ENCODE peak calls at places on chromosomes 2 and 18, in ten cellular contexts. C is esophagus squamous epithelium, R is GM12878, W is kidney epithelial cell, L is kidney, N is uterus, D is fibroblast of pulmonary artery, O is stomach, B is cardiac fibroblast, G is SK-N-SH. A is an unnamed sample.

GRCh38 chr2:150887926-150888325 is 373.7 kb downstream of the RBM43 start:
- DNase-seq in W (no peak), B (peak), O (no peak), R (no peak), C (no peak), D (no peak), G (no peak), N (no peak), L (no peak), A (no peak)

GRCh38 chr18:37182340-37183135 is 353.6 kb downstream of the KIAA1328 start:
- DNase-seq in B (no peak), L (no peak), R (no peak), N (no peak), W (no peak), D (no peak), C (no peak), O (no peak), G (no peak), A (no peak)

GRCh38 chr18:26434887-26435286 is 113.5 kb downstream of the KCTD1 start:
- DNase-seq in B (no peak), L (no peak), D (no peak), C (no peak), W (no peak), N (no peak), G (no peak), O (no peak), R (no peak), A (no peak)

GRCh38 chr2:65604246-65604645 is 171.8 kb upstream of the SPRED2 start:
- DNase-seq in O (no peak), C (no peak), D (no peak), B (no peak), R (no peak), N (no peak), W (no peak), L (no peak), G (no peak), A (no peak)

GRCh38 chr18:74546751-74547530 is 12.6 kb downstream of the CNDP1 start:
- DNase-seq in G (no peak), B (peak), L (no peak), W (no peak), C (no peak), R (no peak), O (peak), D (peak), N (peak), A (no peak)

GRCh38 chr2:233455006-233455405 is 100.7 kb downstream of the DGKD start:
- DNase-seq in C (no peak), D (no peak), B (no peak), R (no peak), O (no peak), L (peak), W (no peak), G (no peak), N (no peak), A (no peak)

GRCh38 chr2:112645396-112646101 is at the start of gene SLC20A1:
- DNase-seq in N (peak), C (peak), L (peak), R (peak), W (no peak), B (peak), G (peak), O (peak), D (peak), A (no peak)

GRCh38 chr18:70044626-70045025 is 97.0 kb upstream of the CD226 start:
- DNase-seq in C (no peak), W (peak), D (peak), O (no peak), G (peak), B (peak), L (no peak), N (no peak), R (no peak), A (peak)

GRCh38 chr2:234587341-234588053 is 90.6 kb upstream of the ARL4C start:
- DNase-seq in O (no peak), N (no peak), B (no peak), L (no peak), R (no peak), G (no peak), W (no peak), D (no peak), C (no peak), A (no peak)

GRCh38 chr2:174771631-174772491 is 7.6 kb upstream of the CHRNA1 start:
- DNase-seq in G (peak), O (peak), C (no peak), N (peak), L (peak), D (peak), R (no peak), W (no peak), B (peak), A (no peak)

GRCh38 chr2:200730302-200730701 is 81.4 kb upstream of the BZW1 start:
- DNase-seq in G (no peak), R (no peak), L (no peak), O (no peak), C (no peak), W (no peak), N (no peak), D (no peak), B (no peak), A (no peak)

GRCh38 chr2:105858868-105859693 is 114.4 kb downstream of the NCK2 start:
- DNase-seq in D (no peak), W (no peak), L (no peak), N (no peak), B (no peak), G (no peak), R (no peak), C (no peak), O (no peak), A (no peak)

GRCh38 chr2:180015951-180016709 is 9.0 kb upstream of the CWC22 start:
- DNase-seq in N (no peak), L (no peak), G (no peak), C (no peak), O (no peak), B (peak), R (no peak), D (peak), W (no peak), A (peak)

GRCh38 chr18:61738042-61738441 is 154.8 kb downstream of the RNF152 start:
- DNase-seq in N (peak), C (no peak), B (no peak), D (no peak), W (no peak), O (no peak), G (no peak), L (no peak), R (no peak), A (no peak)

GRCh38 chr2:3423492-3424170 is 44.1 kb downstream of the TRAPPC12 start:
- DNase-seq in O (peak), D (peak), R (peak), N (peak), G (peak), W (no peak), C (no peak), B (peak), L (no peak), A (no peak)

GRCh38 chr18:9734189-9734588 is 26.1 kb downstream of the RAB31 start:
- DNase-seq in N (no peak), B (no peak), W (no peak), D (no peak), C (no peak), R (no peak), G (no peak), L (no peak), O (no peak), A (no peak)

GRCh38 chr2:100921685-100922161 is 80.4 kb upstream of the RPL31 start:
- DNase-seq in N (no peak), C (no peak), D (peak), L (no peak), O (no peak), B (peak), G (peak), W (no peak), R (no peak), A (peak)

GRCh38 chr2:179745615-179746263 is 115.7 kb downstream of the ZNF385B start:
- DNase-seq in L (no peak), O (no peak), N (no peak), R (no peak), B (peak), W (no peak), D (no peak), G (no peak), C (no peak), A (no peak)

GRCh38 chr18:13451661-13452447 is 233.3 kb downstream of the LDLRAD4 start:
- DNase-seq in W (no peak), R (no peak), O (peak), B (no peak), L (no peak), C (no peak), D (no peak), G (no peak), N (no peak), A (no peak)

GRCh38 chr2:130963849-130964793 is 127.4 kb downstream of the ARHGEF4 start:
- DNase-seq in N (no peak), B (peak), R (no peak), G (peak), W (no peak), L (no peak), C (no peak), D (peak), O (no peak), A (no peak)

GRCh38 chr18:70382032-70382431 is 93.2 kb downstream of the SOCS6 start:
- DNase-seq in R (no peak), W (no peak), C (no peak), G (no peak), O (no peak), L (no peak), D (no peak), N (no peak), B (no peak), A (no peak)

GRCh38 chr2:131104487-131105155 is 515 bp upstream of the PLEKHB2 start:
- DNase-seq in G (peak), D (peak), C (no peak), R (peak), B (peak), W (no peak), O (peak), L (peak), N (peak), A (no peak)

GRCh38 chr18:72407048-72407447 is 137.1 kb downstream of the CBLN2 start:
- DNase-seq in D (no peak), N (no peak), L (no peak), O (no peak), G (no peak), B (no peak), W (no peak), C (no peak), R (no peak), A (no peak)

GRCh38 chr2:155866477-155866876 is 466.0 kb downstream of the NR4A2 start:
- DNase-seq in W (no peak), O (no peak), G (no peak), L (no peak), B (no peak), N (no peak), R (no peak), C (no peak), D (no peak), A (no peak)

GRCh38 chr18:28171837-28172236 is 5.1 kb downstream of the CDH2 start:
- DNase-seq in B (no peak), C (no peak), R (no peak), N (no peak), G (no peak), O (no peak), W (no peak), L (no peak), D (no peak), A (no peak)

GRCh38 chr2:7430869-7431641 is 513.8 kb downstream of the RNF144A start:
- DNase-seq in O (peak), R (no peak), G (no peak), D (no peak), W (no peak), N (no peak), C (no peak), B (peak), L (peak), A (no peak)

GRCh38 chr2:10814571-10815331 is 2.2 kb upstream of the PDIA6 start:
- DNase-seq in G (peak), D (no peak), W (no peak), L (no peak), C (no peak), B (no peak), O (no peak), N (no peak), R (no peak), A (no peak)

GRCh38 chr2:26786207-26787023 is 559 bp downstream of the CENPA start:
- DNase-seq in B (no peak), N (no peak), G (peak), D (no peak), L (peak), C (no peak), O (no peak), R (no peak), W (no peak), A (no peak)

GRCh38 chr2:8837795-8838140 is 355 bp upstream of the KIDINS220 start:
- DNase-seq in N (peak), R (no peak), O (no peak), D (no peak), B (no peak), C (no peak), G (no peak), W (no peak), L (no peak), A (no peak)

GRCh38 chr2:3399829-3400228 is 20.3 kb downstream of the TRAPPC12 start:
- DNase-seq in L (peak), O (no peak), D (peak), R (no peak), G (peak), B (peak), N (no peak), W (no peak), C (no peak), A (no peak)

GRCh38 chr2:11744631-11745394 is 1.6 kb upstream of the LPIN1 start:
- DNase-seq in R (no peak), C (no peak), N (no peak), L (peak), D (peak), B (peak), W (no peak), O (no peak), G (peak), A (no peak)

GRCh38 chr2:102129956-102130650 is 12.4 kb upstream of the IL1R1 start:
- DNase-seq in O (no peak), L (no peak), N (no peak), G (no peak), B (no peak), C (no peak), R (no peak), D (no peak), W (no peak), A (no peak)

GRCh38 chr18:56770097-56770496 is 118.9 kb downstream of the WDR7 start:
- DNase-seq in W (no peak), L (no peak), D (no peak), G (no peak), O (no peak), R (no peak), C (no peak), B (no peak), N (no peak), A (no peak)

GRCh38 chr18:63137999-63138448 is 181.5 kb downstream of the BCL2 start:
- DNase-seq in W (no peak), N (no peak), R (no peak), O (no peak), C (no peak), L (no peak), D (peak), B (peak), G (no peak), A (no peak)

GRCh38 chr2:169707626-169708025 is 13.4 kb downstream of the PHOSPHO2 start:
- DNase-seq in N (no peak), G (no peak), L (no peak), O (no peak), R (no peak), B (no peak), D (no peak), C (no peak), W (no peak), A (no peak)

GRCh38 chr2:226256237-226256636 is 543.4 kb downstream of the IRS1 start:
- DNase-seq in O (no peak), G (no peak), D (peak), R (no peak), B (peak), C (no peak), N (no peak), W (peak), L (no peak), A (peak)

GRCh38 chr2:150792780-150793300 is 305.4 kb upstream of the RND3 start:
- DNase-seq in D (no peak), N (no peak), W (no peak), R (no peak), L (no peak), G (no peak), B (no peak), O (no peak), C (no peak), A (no peak)

GRCh38 chr2:192148620-192149321 is 46.0 kb downstream of the TMEFF2 start:
- DNase-seq in O (no peak), C (no peak), B (peak), W (no peak), D (peak), G (no peak), L (no peak), R (no peak), N (no peak), A (no peak)

GRCh38 chr2:45889053-45889452 is 237.6 kb downstream of the PRKCE start:
- DNase-seq in W (no peak), L (no peak), G (no peak), R (peak), D (peak), N (no peak), B (peak), C (no peak), O (no peak), A (no peak)
- TF ChIP-seq CTCF in W (peak), L (no peak), G (no peak), R (peak), D (peak), N (no peak), B (peak), C (peak), O (peak), A (peak)

GRCh38 chr2:30149513-30149912 is 2.7 kb downstream of the YPEL5 start:
- DNase-seq in B (peak), G (no peak), C (no peak), L (no peak), D (peak), N (no peak), W (peak), O (no peak), R (no peak), A (no peak)

GRCh38 chr2:30147196-30147714 is 448 bp downstream of the YPEL5 start:
- DNase-seq in R (no peak), C (no peak), O (peak), B (no peak), W (no peak), G (no peak), D (no peak), L (no peak), N (no peak), A (no peak)

GRCh38 chr2:30147715-30148611 is 1.2 kb downstream of the YPEL5 start:
- DNase-seq in N (peak), W (no peak), R (no peak), C (no peak), G (peak), O (peak), L (peak), D (peak), B (peak), A (no peak)

GRCh38 chr2:30149976-30150375 is 3.2 kb downstream of the YPEL5 start:
- DNase-seq in O (no peak), G (no peak), R (no peak), C (no peak), B (no peak), W (no peak), N (no peak), L (no peak), D (no peak), A (no peak)

GRCh38 chr2:30148850-30149249 is 2.0 kb downstream of the YPEL5 start:
- DNase-seq in R (no peak), C (no peak), G (no peak), D (no peak), L (no peak), W (no peak), O (no peak), N (no peak), B (no peak), A (no peak)
- H3K4me3 ChIP-seq in R (peak), C (no peak), G (peak), D (no peak), L (no peak), W (no peak), O (no peak), N (no peak), B (no peak), A (no peak)

GRCh38 chr2:134235771-134236170 is 18.1 kb upstream of the MGAT5 start:
- DNase-seq in R (no peak), G (no peak), C (no peak), L (no peak), B (no peak), D (no peak), O (no peak), N (no peak), W (no peak), A (no peak)

GRCh38 chr2:134232461-134232860 is 21.4 kb upstream of the MGAT5 start:
- DNase-seq in R (no peak), W (no peak), D (no peak), N (no peak), G (no peak), B (no peak), C (no peak), O (no peak), L (no peak), A (no peak)

GRCh38 chr2:134232868-134233732 is 20.8 kb upstream of the MGAT5 start:
- DNase-seq in C (no peak), N (no peak), R (no peak), D (no peak), G (no peak), B (no peak), O (no peak), W (no peak), L (no peak), A (no peak)

GRCh38 chr2:134233733-134234135 is 20.1 kb upstream of the MGAT5 start:
- DNase-seq in O (no peak), C (no peak), N (no peak), W (no peak), B (no peak), L (no peak), R (peak), D (no peak), G (peak), A (no peak)

GRCh38 chr2:134234535-134234934 is 19.3 kb upstream of the MGAT5 start:
- DNase-seq in N (no peak), B (no peak), O (peak), D (no peak), R (no peak), C (no peak), W (no peak), L (no peak), G (no peak), A (no peak)
- TF ChIP-seq CTCF in N (no peak), B (no peak), O (no peak), D (no peak), R (no peak), C (no peak), W (no peak), L (no peak), G (no peak), A (no peak)

GRCh38 chr2:241844066-241844728 is 14.5 kb downstream of the PDCD1 start:
- DNase-seq in C (no peak), W (no peak), D (peak), B (peak), G (peak), R (no peak), N (peak), L (peak), O (peak), A (no peak)

GRCh38 chr2:241842067-241842415 is 16.7 kb downstream of the PDCD1 start:
- DNase-seq in G (no peak), C (no peak), B (no peak), D (no peak), O (no peak), R (no peak), W (no peak), N (no peak), L (no peak), A (no peak)

GRCh38 chr2:241842620-241843211 is 16.0 kb downstream of the PDCD1 start:
- DNase-seq in L (peak), N (no peak), C (no peak), R (no peak), G (peak), O (peak), W (no peak), B (no peak), D (no peak), A (no peak)

GRCh38 chr2:241844831-241845578 is 13.7 kb downstream of the PDCD1 start:
- DNase-seq in N (peak), B (no peak), C (no peak), G (no peak), W (no peak), D (no peak), R (no peak), O (no peak), L (no peak), A (no peak)

GRCh38 chr2:241843321-241844065 is 15.2 kb downstream of the PDCD1 start:
- DNase-seq in C (no peak), W (no peak), D (no peak), O (no peak), R (no peak), L (peak), B (no peak), N (no peak), G (no peak), A (no peak)
- H3K4me3 ChIP-seq in C (peak), W (no peak), D (no peak), O (peak), R (peak), L (peak), B (no peak), N (peak), G (no peak), A (no peak)

GRCh38 chr2:152647417-152648010 is 69.7 kb downstream of the PRPF40A start:
- DNase-seq in G (no peak), N (peak), C (no peak), R (no peak), L (no peak), D (peak), O (peak), W (no peak), B (peak), A (no peak)

GRCh38 chr2:152649997-152650396 is 67.3 kb downstream of the PRPF40A start:
- DNase-seq in O (no peak), C (no peak), W (no peak), G (no peak), L (no peak), D (no peak), B (no peak), R (no peak), N (no peak), A (no peak)

GRCh38 chr2:152646775-152647174 is 70.5 kb downstream of the PRPF40A start:
- DNase-seq in G (no peak), O (no peak), W (peak), D (peak), L (no peak), C (no peak), N (no peak), R (no peak), B (peak), A (peak)

GRCh38 chr2:152646264-152646663 is 71.0 kb downstream of the PRPF40A start:
- DNase-seq in N (no peak), L (no peak), B (no peak), C (no peak), W (no peak), G (no peak), D (no peak), O (no peak), R (no peak), A (no peak)

DNA sequence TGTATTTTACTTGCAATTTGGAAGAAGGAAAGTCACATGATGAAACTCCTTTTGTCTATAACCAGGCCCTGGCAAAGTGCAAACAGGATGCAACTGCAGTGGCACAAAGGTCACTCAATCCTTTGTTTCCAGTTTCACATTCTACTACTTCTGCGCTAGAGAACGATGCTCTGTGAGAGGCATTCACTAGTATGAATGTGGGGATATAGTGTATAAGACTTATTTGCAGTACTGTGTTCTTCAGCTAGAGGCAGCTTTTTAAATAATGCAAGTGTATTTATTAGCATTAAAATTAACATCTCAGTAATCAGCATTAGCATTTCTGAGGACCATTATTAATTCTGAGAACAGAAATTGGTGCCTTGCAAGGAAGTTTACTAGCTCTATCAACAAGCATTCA is 68.9 kb downstream of the PRPF40A start:
- DNase-seq in B (peak), C (no peak), N (no peak), R (no peak), L (no peak), W (no peak), D (peak), G (no peak), O (no peak), A (no peak)
- TF ChIP-seq CTCF in B (peak), C (peak), N (peak), R (no peak), L (peak), W (peak), D (peak), G (peak), O (no peak), A (no peak)